ENCODE peak calls at places on chromosome X, in seven cellular contexts. E is kidney tubule cell; I is naive thymus-derived CD8-positive, alpha-beta T cell; R is NCI-H146; A is H7; H is SK-MEL-5; X is astrocyte. L is an unnamed sample.

GRCh38 chrX:129738466-129739308 is at the start of gene XPNPEP2:
- DNase-seq in E (no peak), I (no peak), R (no peak), A (peak), H (no peak), X (no peak), L (no peak)

GRCh38 chrX:130906776-130907175 is 3.8 kb upstream of the ENOX2 start:
- DNase-seq in E (no peak), I (no peak), R (no peak), A (no peak), H (no peak), X (no peak), L (no peak)

GRCh38 chrX:54042609-54043010 is 1.7 kb downstream of the PHF8 start:
- DNase-seq in E (peak), I (peak), R (peak), A (peak), H (peak), X (peak), L (peak)

GRCh38 chrX:82734140-82734539 is 774.0 kb upstream of the POU3F4 start:
- DNase-seq in E (peak), I (no peak), R (no peak), A (no peak), H (no peak), X (no peak), L (peak)

GRCh38 chrX:15497865-15498264 is 2.7 kb upstream of the BMX start:
- DNase-seq in E (peak), I (peak), R (peak), A (peak), H (peak), X (no peak), L (peak)

GRCh38 chrX:107825698-107826285 is at the start of gene MID2:
- DNase-seq in E (peak), I (peak), R (peak), A (peak), H (no peak), X (peak), L (peak)

GRCh38 chrX:40772290-40772689 is 36.9 kb upstream of the MED14 start:
- DNase-seq in E (peak), I (no peak), R (no peak), A (no peak), H (no peak), X (peak), L (peak)

GRCh38 chrX:1453951-1454785 is 1.5 kb upstream of the ASMTL start:
- DNase-seq in E (peak), I (peak), R (no peak), A (peak), H (peak), X (peak), L (peak)

GRCh38 chrX:5537098-5537497 is 691.6 kb downstream of the NLGN4X start:
- DNase-seq in E (no peak), I (no peak), R (no peak), A (no peak), H (no peak), X (no peak), L (no peak)

GRCh38 chrX:19990225-19990518 is 689 bp downstream of the BCLAF3 start:
- DNase-seq in E (no peak), I (no peak), R (no peak), A (no peak), H (no peak), X (no peak), L (peak)

GRCh38 chrX:137848291-137848905 is 282.5 kb downstream of the ZIC3 start:
- DNase-seq in E (no peak), I (no peak), R (no peak), A (no peak), H (no peak), X (no peak), L (no peak)

GRCh38 chrX:6856471-6856870 is 291.0 kb upstream of the STS start:
- DNase-seq in E (no peak), I (no peak), R (peak), A (no peak), H (no peak), X (no peak), L (no peak)

GRCh38 chrX:40933132-40934078 is 151.8 kb upstream of the USP9X start:
- DNase-seq in E (peak), I (no peak), R (no peak), A (peak), H (peak), X (peak), L (peak)

GRCh38 chrX:71195959-71196727 is 26.9 kb upstream of the GJB1 start:
- DNase-seq in E (no peak), I (no peak), R (no peak), A (peak), H (no peak), X (no peak), L (no peak)

GRCh38 chrX:107674480-107675364 is 46.4 kb downstream of the PRPS1 start:
- DNase-seq in E (no peak), I (peak), R (no peak), A (peak), H (no peak), X (peak), L (peak)

GRCh38 chrX:55709735-55710134 is 7.8 kb upstream of the RRAGB start:
- DNase-seq in E (peak), I (no peak), R (no peak), A (no peak), H (no peak), X (peak), L (no peak)

GRCh38 chrX:136106920-136107534 is 40.3 kb upstream of the FHL1 start:
- DNase-seq in E (no peak), I (no peak), R (no peak), A (no peak), H (no peak), X (no peak), L (no peak)

GRCh38 chrX:144791298-144791697 is 456.0 kb upstream of the SPANXN1 start:
- DNase-seq in E (peak), I (no peak), R (no peak), A (no peak), H (no peak), X (no peak), L (peak)

GRCh38 chrX:86171366-86171765 is 23.1 kb downstream of the DACH2 start:
- DNase-seq in E (peak), I (no peak), R (peak), A (no peak), H (peak), X (no peak), L (peak)

GRCh38 chrX:87679849-87680248 is 162.2 kb downstream of the KLHL4 start:
- DNase-seq in E (no peak), I (no peak), R (no peak), A (peak), H (no peak), X (no peak), L (no peak)

GRCh38 chrX:123803331-123803983 is 56.4 kb upstream of the XIAP start:
- DNase-seq in E (peak), I (peak), R (peak), A (no peak), H (peak), X (peak), L (peak)

L was measured in iris pigment epithelial cell.